ENCODE peak calls at places on chromosomes 4 and X, in four cellular contexts. H is body of pancreas, Y is transverse colon, L is esophagus squamous epithelium. R is an unnamed sample.

GRCh38 chrX:69070949-69071650 is 94.2 kb downstream of the PJA1 start:
- DNase-seq in Y (peak; percentile 12), L (no peak), H (peak; percentile 29), R (no peak)

GRCh38 chrX:18210470-18210869 is 10.2 kb downstream of the BEND2 start:
- DNase-seq in L (no peak), H (no peak), Y (no peak), R (peak; percentile 20)

GRCh38 chr4:2412885-2413716 is 5.3 kb downstream of the ZFYVE28 start:
- DNase-seq in Y (peak; percentile 91), H (peak; percentile 92), L (peak; percentile 64), R (peak; percentile 100)

GRCh38 chrX:276588-277171 is 4.5 kb upstream of the PLCXD1 start:
- DNase-seq in L (no peak), Y (peak; percentile 49), H (peak; percentile 73), R (peak; percentile 40)

GRCh38 chrX:110699109-110699508 is 96.5 kb downstream of the CHRDL1 start:
- DNase-seq in L (no peak), H (no peak), Y (no peak), R (no peak)

GRCh38 chr4:7537853-7538252 is 103.1 kb upstream of the PSAPL1 start:
- DNase-seq in Y (no peak), L (no peak), H (no peak), R (no peak)

GRCh38 chr4:1170805-1171305 is 1.5 kb downstream of the SPON2 start:
- DNase-seq in H (peak; percentile 16), Y (no peak), L (no peak), R (no peak)

GRCh38 chr4:156437666-156438065 is 484.0 kb upstream of the CTSO start:
- DNase-seq in H (no peak), L (no peak), Y (no peak), R (no peak)

GRCh38 chrX:7074908-7075204 is 72.7 kb upstream of the STS start:
- DNase-seq in Y (no peak), L (no peak), H (no peak), R (no peak)

GRCh38 chr4:141130947-141131545 is 2.2 kb downstream of the RNF150 start:
- DNase-seq in H (no peak), L (no peak), Y (no peak), R (no peak)

GRCh38 chr4:184959786-184960185 is 58.5 kb upstream of the HELT start:
- DNase-seq in Y (no peak), H (no peak), L (no peak), R (no peak)

GRCh38 chr4:100017627-100018310 is 67.7 kb upstream of the H2AZ1 start:
- DNase-seq in L (no peak), Y (no peak), H (no peak), R (no peak)

GRCh38 chrX:136468391-136469103 is 19.2 kb upstream of the BRS3 start:
- DNase-seq in H (no peak), L (no peak), Y (no peak), R (no peak)

GRCh38 chr4:145280541-145280940 is 100.2 kb upstream of the OTUD4 start:
- DNase-seq in H (no peak), Y (no peak), L (no peak), R (no peak)

DNA sequence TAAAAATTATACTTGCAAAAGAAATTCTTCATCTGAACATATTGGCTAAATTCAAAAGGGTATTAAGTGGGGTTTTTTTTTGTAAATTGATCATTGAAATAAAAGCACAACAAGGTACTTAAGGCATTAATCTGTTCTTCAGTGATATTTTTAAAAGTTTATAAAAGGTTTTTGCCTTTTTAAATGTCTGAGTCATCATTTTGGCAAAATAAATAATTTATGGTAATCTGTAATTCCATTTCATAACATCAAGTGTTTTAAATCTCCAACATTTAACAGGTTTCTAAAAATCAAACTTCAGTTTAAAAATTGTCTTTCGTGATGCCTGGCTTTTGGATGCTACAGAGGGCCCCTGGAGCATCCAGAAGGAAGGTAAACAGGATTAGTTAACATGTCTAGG is 27.4 kb downstream of the NLRP2B start:
- DNase-seq in L (no peak), H (no peak), Y (no peak), R (no peak)
- TF ChIP-seq POLR2A in L (no peak), H (no peak), Y (no peak), R (no peak)

GRCh38 chrX:54529166-54529558 is 857 bp upstream of the GNL3L start:
- DNase-seq in L (no peak), H (no peak), Y (no peak), R (peak; percentile 3)

GRCh38 chrX:54534271-54534670 is 4.3 kb downstream of the GNL3L start:
- DNase-seq in L (no peak), H (no peak), Y (no peak), R (no peak)

GRCh38 chrX:54530358-54530900 is 410 bp downstream of the GNL3L start:
- DNase-seq in H (no peak), Y (no peak), L (no peak), R (no peak)

GRCh38 chrX:54529559-54530357 is at the start of gene GNL3L:
- DNase-seq in L (peak; percentile 47), H (peak; percentile 91), Y (peak; percentile 90), R (peak; percentile 87)
- TF ChIP-seq POLR2A in L (no peak), H (peak; percentile 67), Y (peak; percentile 27), R (peak; percentile 65)

GRCh38 chrX:14872851-14873675 is at the start of the genes FANCB and MOSPD2:
- DNase-seq in L (peak; percentile 63), H (peak; percentile 94), Y (peak; percentile 95), R (peak; percentile 95)
- TF ChIP-seq POLR2A in L (no peak), H (peak; percentile 67), Y (peak; percentile 61), R (peak; percentile 71)

DNA sequence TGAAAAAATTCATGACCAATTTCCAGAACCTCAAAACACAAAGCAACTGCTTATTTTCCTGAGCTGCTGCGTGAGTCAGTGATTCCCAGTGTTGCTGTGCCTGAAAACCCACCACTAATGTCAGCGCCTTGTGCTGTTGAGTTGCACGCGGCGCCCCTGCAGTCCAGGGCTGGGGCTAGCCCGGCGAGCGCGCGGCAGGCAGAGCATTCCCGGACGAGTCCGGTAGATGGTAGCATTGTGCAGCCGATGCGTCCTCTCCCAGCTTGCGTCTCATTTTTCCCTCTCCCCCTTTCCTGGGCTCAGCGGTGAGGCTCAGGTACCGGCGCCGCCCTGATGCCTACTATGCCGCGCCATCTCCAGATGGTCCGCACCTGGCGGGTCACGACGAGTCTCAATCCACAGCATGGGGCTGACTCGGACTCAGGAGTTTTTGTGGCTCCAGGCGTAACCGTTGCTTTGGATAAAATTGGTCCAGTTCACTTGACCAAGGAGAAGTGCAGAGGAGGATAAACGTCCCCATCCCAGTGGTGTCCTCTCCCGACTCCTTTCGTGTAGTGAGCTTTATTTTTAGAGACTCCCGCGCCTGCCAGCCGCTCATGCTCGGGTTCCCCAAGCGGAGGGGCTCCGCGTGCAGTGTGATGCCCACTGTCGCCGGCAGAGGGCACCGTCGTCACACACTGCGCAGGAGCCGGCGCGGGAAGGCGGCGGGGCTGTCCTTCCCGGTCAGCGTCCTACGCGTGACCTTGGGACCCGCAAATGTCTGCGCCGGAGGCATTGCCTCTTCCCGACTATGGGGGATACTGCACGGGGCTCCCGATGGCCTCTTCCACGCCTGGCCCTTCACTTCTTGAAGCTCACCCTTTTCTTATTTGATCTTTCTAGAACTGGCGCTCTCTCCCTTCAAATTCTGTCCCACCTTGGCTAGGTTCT is 53.6 kb upstream of the IGFBP7 start:
- DNase-seq in Y (peak; percentile 79), H (peak; percentile 79), L (peak; percentile 8), R (peak; percentile 84)
- TF ChIP-seq POLR2A in Y (no peak), H (no peak), L (no peak), R (no peak)

DNA sequence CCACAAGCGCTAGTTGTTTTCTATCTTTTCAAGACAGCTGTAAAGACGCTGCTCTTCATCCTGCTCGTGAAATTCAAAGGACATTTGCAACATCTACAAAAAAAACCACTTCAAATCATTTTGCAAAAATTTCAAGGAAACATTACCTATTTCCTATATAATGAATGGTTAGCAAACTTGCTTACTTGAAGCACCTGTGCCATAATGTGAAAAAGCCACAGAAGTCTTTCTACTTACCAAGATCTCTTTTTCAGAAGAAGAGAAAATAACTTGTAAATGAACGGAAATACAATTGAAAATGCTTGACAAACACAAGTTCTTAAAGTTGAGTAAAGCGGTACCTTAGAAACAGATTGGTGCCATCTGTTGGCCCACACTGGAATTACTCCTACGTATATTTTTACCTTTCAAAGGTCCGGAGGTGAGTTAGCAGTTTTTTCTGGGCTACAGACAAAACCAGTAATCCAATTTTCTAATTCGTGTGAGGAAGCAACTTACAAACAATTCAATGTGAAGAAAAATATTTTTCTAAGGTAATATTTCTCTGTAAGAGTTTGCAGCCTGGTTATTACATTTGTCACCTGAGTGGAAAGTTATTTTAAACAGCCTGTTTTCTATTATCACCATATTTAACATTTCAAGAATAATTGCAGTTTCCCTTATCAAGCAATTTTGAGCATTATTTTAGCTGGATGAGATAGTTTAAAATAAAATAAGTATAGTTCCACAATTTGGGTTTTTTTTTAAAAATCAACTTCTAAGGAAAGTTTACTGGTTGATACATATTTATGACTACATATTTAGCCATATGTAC is at the start of gene TLR6:
- DNase-seq in H (peak; percentile 77), L (no peak), Y (peak; percentile 76), R (peak; percentile 89)
- TF ChIP-seq POLR2A in H (no peak), L (no peak), Y (no peak), R (no peak)

GRCh38 chr4:89837385-89837995 is 529 bp upstream of the SNCA start:
- DNase-seq in L (no peak), H (peak; percentile 13), Y (no peak), R (no peak)

GRCh38 chr4:89836031-89836777 is 757 bp downstream of the SNCA start:
- DNase-seq in H (no peak), L (no peak), Y (no peak), R (no peak)

GRCh38 chr4:89835413-89835812 is 1.5 kb downstream of the SNCA start:
- DNase-seq in L (no peak), H (no peak), Y (no peak), R (no peak)

GRCh38 chr4:89838005-89838404 is 1.0 kb upstream of the SNCA start:
- DNase-seq in L (no peak), Y (no peak), H (no peak), R (no peak)

GRCh38 chr4:89836897-89837384 is at the start of gene SNCA:
- DNase-seq in H (peak; percentile 49), L (no peak), Y (peak; percentile 33), R (no peak)
- TF ChIP-seq POLR2A in H (peak; percentile 20), L (no peak), Y (no peak), R (no peak)

GRCh38 chrX:49073641-49074575 is at the start of gene PRAF2:
- DNase-seq in L (peak; percentile 60), Y (peak; percentile 94), H (peak; percentile 90), R (peak; percentile 91)
- TF ChIP-seq POLR2A in L (no peak), Y (peak; percentile 44), H (peak; percentile 48), R (no peak)

DNA sequence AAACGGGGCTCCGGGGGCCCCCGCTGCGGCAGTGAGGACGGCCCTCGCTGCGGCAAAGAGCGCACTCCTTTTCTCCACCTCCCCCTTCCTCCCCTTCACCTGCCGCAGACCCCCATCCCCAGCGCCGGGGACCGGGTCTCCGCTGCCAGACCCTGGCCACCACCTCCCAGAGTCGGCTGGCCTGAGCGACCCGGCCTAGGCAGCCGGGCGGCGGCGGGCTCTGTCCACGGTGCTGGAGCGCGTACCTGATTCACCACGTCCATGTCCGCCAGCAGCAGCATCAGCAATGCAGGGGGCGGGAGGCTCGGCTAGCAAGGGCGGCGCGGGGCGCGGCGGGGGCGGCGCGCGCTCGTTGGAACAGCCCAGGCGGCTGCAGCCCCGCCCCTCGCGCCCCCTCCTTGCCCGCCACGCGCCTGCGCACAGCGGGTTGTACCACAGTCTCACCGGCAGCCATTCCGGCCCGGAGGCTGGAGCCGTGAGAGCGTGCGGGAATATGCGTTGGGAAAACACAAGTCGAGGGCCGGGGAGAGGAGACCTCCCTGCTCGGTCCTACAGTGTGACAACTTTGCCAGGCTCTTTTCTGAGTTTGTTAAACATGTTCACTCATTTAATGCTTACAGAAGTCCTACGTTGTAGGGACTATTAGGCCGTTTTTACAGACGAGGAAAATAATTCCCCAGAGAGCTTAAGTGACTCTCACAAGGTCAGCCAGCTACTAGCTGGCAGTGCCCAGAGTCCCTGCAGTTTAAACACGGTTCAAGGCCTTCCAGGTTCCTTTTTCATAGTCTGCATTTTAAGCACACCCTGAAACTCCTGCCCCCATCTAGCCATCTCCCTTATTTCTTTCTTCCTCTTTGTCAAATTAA is at the start of gene SYP:
- DNase-seq in Y (peak; percentile 91), H (peak; percentile 93), L (peak; percentile 48), R (peak; percentile 90)
- TF ChIP-seq POLR2A in Y (peak; percentile 60), H (peak; percentile 80), L (no peak), R (peak; percentile 93)

R was measured in NB4.